ENCODE peak calls at places on chromosomes 16 and 17, in eight cellular contexts. H, Y, B, I, W, V, U and X are unnamed samples.

GRCh38 chr17:62644487-62645173 is 17.2 kb downstream of the MRC2 start:
- DNase-seq in H (no peak), V (peak; percentile 67), Y (no peak), I (no peak), W (no peak), B (no peak), U (no peak), X (no peak)

GRCh38 chr17:2244545-2245525 is 58.8 kb downstream of the SMG6 start:
- DNase-seq in I (peak; percentile 87), W (peak; percentile 56), B (peak; percentile 79), V (peak; percentile 93), U (peak; percentile 97), Y (peak; percentile 94), H (peak; percentile 85), X (peak; percentile 89)

GRCh38 chr17:10463402-10463801 is 6.0 kb downstream of the MYH4 start:
- DNase-seq in I (no peak), V (no peak), U (no peak), B (no peak), H (no peak), W (no peak), Y (no peak), X (no peak)

GRCh38 chr17:5640726-5641125 is 56.4 kb upstream of the NLRP1 start:
- DNase-seq in B (no peak), U (no peak), V (no peak), I (no peak), W (no peak), Y (no peak), H (no peak), X (no peak)

GRCh38 chr17:70034158-70034557 is 40.9 kb upstream of the KCNJ16 start:
- DNase-seq in W (no peak), H (no peak), I (no peak), V (no peak), U (peak; percentile 51), Y (peak; percentile 6), B (no peak), X (no peak)

GRCh38 chr17:61333151-61333550 is 66.5 kb upstream of the TBX2 start:
- DNase-seq in V (no peak), I (no peak), Y (no peak), U (no peak), H (no peak), W (no peak), B (no peak), X (no peak)

GRCh38 chr16:4313563-4314531 is 2.0 kb upstream of the GLIS2 start:
- DNase-seq in B (no peak), U (no peak), W (peak; percentile 44), Y (peak; percentile 31), H (peak; percentile 50), I (peak; percentile 77), V (no peak), X (peak; percentile 66)

GRCh38 chr16:3131755-3132377 is 3.0 kb upstream of the ZNF213 start:
- DNase-seq in B (peak; percentile 62), V (peak; percentile 58), W (no peak), U (peak; percentile 44), Y (peak; percentile 55), H (peak; percentile 55), I (no peak), X (no peak)

GRCh38 chr17:57862990-57863667 is 13.3 kb upstream of the MRPS23 start:
- DNase-seq in B (no peak), U (no peak), I (no peak), V (no peak), W (no peak), H (no peak), Y (no peak), X (no peak)

GRCh38 chr17:42067371-42068180 is 17.2 kb upstream of the C17orf113 start:
- DNase-seq in W (no peak), V (peak; percentile 47), H (peak; percentile 77), Y (peak; percentile 44), U (peak; percentile 53), B (peak; percentile 72), I (peak; percentile 72), X (peak; percentile 65)

GRCh38 chr17:15945493-15946209 is 721 bp downstream of the ADORA2B start:
- DNase-seq in U (no peak), Y (peak; percentile 37), I (peak; percentile 57), B (no peak), H (peak; percentile 36), V (peak; percentile 61), W (no peak), X (no peak)

GRCh38 chr17:78671607-78672404 is 94.6 kb upstream of the DNAH17 start:
- DNase-seq in U (peak; percentile 36), W (no peak), I (no peak), H (no peak), B (no peak), V (no peak), Y (peak; percentile 28), X (no peak)

GRCh38 chr17:44363613-44364159 is at the start of gene FAM171A2:
- DNase-seq in H (peak; percentile 53), Y (peak; percentile 43), V (peak; percentile 61), I (peak; percentile 79), W (no peak), B (peak; percentile 79), U (peak; percentile 57), X (peak; percentile 71)
- TF ChIP-seq CTCF in H (peak; percentile 73), Y (peak; percentile 62), V (peak; percentile 45), I (peak; percentile 77), W (peak; percentile 59), B (peak; percentile 73), U (peak; percentile 19), X (peak; percentile 83)

GRCh38 chr16:369866-370436 is 387 bp downstream of the MRPL28 start:
- DNase-seq in V (no peak), B (no peak), I (no peak), U (no peak), H (no peak), Y (no peak), W (no peak), X (no peak)
- H3K4me3 ChIP-seq in V (peak overlapping the region; percentile 48), B (peak overlapping the region; percentile 8), I (peak overlapping the region; percentile 44), U (peak overlapping the region; percentile 47), H (peak overlapping the region; percentile 61), Y (peak overlapping the region; percentile 59), W (peak overlapping the region; percentile 38), X (peak overlapping the region; percentile 76)

GRCh38 chr16:1884889-1885288 is 12.9 kb upstream of the MEIOB start:
- DNase-seq in I (no peak), W (no peak), Y (no peak), U (no peak), V (no peak), B (no peak), H (no peak), X (no peak)

GRCh38 chr16:1887711-1888354 is 15.9 kb upstream of the MEIOB start:
- DNase-seq in W (no peak), I (no peak), U (no peak), B (no peak), H (no peak), V (no peak), Y (no peak), X (no peak)

GRCh38 chr16:1890024-1890700 is 18.2 kb upstream of the MEIOB start:
- DNase-seq in Y (no peak), H (no peak), W (no peak), I (no peak), U (no peak), B (no peak), V (no peak), X (no peak)

GRCh38 chr16:1879477-1879876 is 7.5 kb upstream of the MEIOB start:
- DNase-seq in Y (no peak), B (no peak), I (no peak), H (no peak), V (no peak), U (no peak), W (peak; percentile 74), X (no peak)

GRCh38 chr16:1884155-1884760 is 12.3 kb upstream of the MEIOB start:
- DNase-seq in W (no peak), H (peak; percentile 63), Y (no peak), B (no peak), U (peak; percentile 33), V (peak; percentile 51), I (no peak), X (no peak)
- TF ChIP-seq CTCF in W (peak; percentile 57), H (peak; percentile 28), Y (peak; percentile 24), B (peak; percentile 41), U (peak; percentile 23), V (peak; percentile 34), I (peak; percentile 16), X (no peak)

GRCh38 chr16:10641953-10642949 is 52.5 kb downstream of the TEKT5 start:
- DNase-seq in I (no peak), B (no peak), H (no peak), Y (no peak), W (no peak), U (no peak), V (no peak), X (no peak)
- H3K4me3 ChIP-seq in I (no peak overlapping the region), B (no peak overlapping the region), H (no peak overlapping the region), Y (no peak overlapping the region), W (no peak overlapping the region), U (no peak overlapping the region), V (no peak overlapping the region), X (no peak overlapping the region)